ENCODE peak calls at places on chromosomes 12 and 14, in six cellular contexts. G is caudate nucleus; C is naive thymus-derived CD4-positive, alpha-beta T cell; V is uterus; Z is A549; L is neuronal stem cell. R is an unnamed sample.

GRCh38 chr14:103948442-103948841 is 6.1 kb upstream of the RD3L start:
- DNase-seq in G (no peak), C (no peak), V (no peak), Z (no peak), L (no peak), R (no peak)

GRCh38 chr12:19191563-19191962 is 62.0 kb downstream of the PLEKHA5 start:
- DNase-seq in G (no peak), C (no peak), V (no peak), Z (no peak), L (no peak), R (no peak)

GRCh38 chr14:21241218-21241819 is 27.9 kb downstream of the HNRNPC start:
- DNase-seq in G (no peak), C (no peak), V (no peak), Z (peak; percentile 25), L (no peak), R (no peak)

GRCh38 chr12:71071466-71072097 is 86.2 kb downstream of the TSPAN8 start:
- DNase-seq in G (no peak), C (no peak), V (no peak), Z (no peak), L (no peak), R (no peak)

GRCh38 chr14:69088523-69089445 is 64.1 kb downstream of the DCAF5 start:
- DNase-seq in G (no peak), C (no peak), V (no peak), Z (no peak), L (no peak), R (no peak)

GRCh38 chr14:30988509-30988908 is 36.9 kb upstream of the AP4S1 start:
- DNase-seq in G (no peak), C (no peak), V (no peak), Z (no peak), L (no peak), R (no peak)

GRCh38 chr12:92506460-92506859 is 196.3 kb upstream of the PLEKHG7 start:
- DNase-seq in G (no peak), C (no peak), V (no peak), Z (no peak), L (no peak), R (no peak)

GRCh38 chr12:104691661-104692334 is 235.1 kb downstream of the CHST11 start:
- DNase-seq in G (no peak), C (no peak), V (no peak), Z (no peak), L (no peak), R (no peak)

GRCh38 chr12:10668526-10668925 is 5.3 kb downstream of the STYK1 start:
- DNase-seq in G (no peak), C (no peak), V (no peak), Z (no peak), L (no peak), R (no peak)

GRCh38 chr12:69969011-69969410 is 144.0 kb downstream of the MYRFL start:
- DNase-seq in G (no peak), C (no peak), V (no peak), Z (no peak), L (no peak), R (no peak)

GRCh38 chr12:108338915-108339657 is at the start of gene CMKLR1:
- DNase-seq in G (no peak), C (no peak), V (peak; percentile 59), Z (no peak), L (no peak), R (no peak)

GRCh38 chr12:64577046-64577445 is 33.2 kb upstream of the RASSF3 start:
- DNase-seq in G (no peak), C (no peak), V (no peak), Z (no peak), L (no peak), R (no peak)

GRCh38 chr12:95995238-95996031 is 709 bp downstream of the HAL start:
- DNase-seq in G (no peak), C (no peak), V (no peak), Z (no peak), L (no peak), R (no peak)

GRCh38 chr12:106743270-106743988 is 31.1 kb upstream of the RIC8B start:
- DNase-seq in G (no peak), C (no peak), V (no peak), Z (no peak), L (peak; percentile 26), R (no peak)

GRCh38 chr12:101459642-101460346 is 15.3 kb upstream of the SPIC start:
- DNase-seq in G (no peak), C (no peak), V (no peak), Z (peak; percentile 93), L (no peak), R (peak; percentile 74)

GRCh38 chr12:107515446-107515958 is 170.1 kb upstream of the PWP1 start:
- DNase-seq in G (no peak), C (no peak), V (no peak), Z (peak; percentile 89), L (no peak), R (peak; percentile 93)

GRCh38 chr12:29710104-29710503 is 73.6 kb downstream of the TMTC1 start:
- DNase-seq in G (peak; percentile 43), C (no peak), V (no peak), Z (no peak), L (peak; percentile 62), R (no peak)

GRCh38 chr12:110613771-110614684 is at the start of gene TCTN1:
- DNase-seq in G (peak; percentile 97), C (peak; percentile 92), V (peak; percentile 96), Z (peak; percentile 95), L (peak; percentile 90), R (peak; percentile 51)

GRCh38 chr12:132343294-132343972 is 14.0 kb upstream of the GALNT9 start:
- DNase-seq in G (no peak), C (no peak), V (no peak), Z (no peak), L (no peak), R (no peak)

GRCh38 chr14:68424443-68425172 is 368.3 kb downstream of the ZFP36L1 start:
- DNase-seq in G (no peak), C (no peak), V (no peak), Z (no peak), L (no peak), R (no peak)

GRCh38 chr12:1863823-1864222 is 43.5 kb downstream of the LRTM2 start:
- DNase-seq in G (no peak), C (no peak), V (no peak), Z (no peak), L (no peak), R (no peak)

GRCh38 chr12:104573-105081 is 38.1 kb downstream of the IQSEC3 start:
- DNase-seq in G (no peak), C (peak; percentile 40), V (no peak), Z (no peak), L (no peak), R (no peak)

GRCh38 chr14:103849151-103850013 is 2.0 kb upstream of the PPP1R13B start:
- DNase-seq in G (no peak), C (no peak), V (no peak), Z (no peak), L (no peak), R (no peak)

GRCh38 chr12:53097207-53097563 is 282 bp upstream of the IGFBP6 start:
- DNase-seq in G (no peak), C (no peak), V (no peak), Z (no peak), L (no peak), R (no peak)

GRCh38 chr12:39145175-39145999 is 240.0 kb upstream of the CPNE8 start:
- DNase-seq in G (peak; percentile 40), C (no peak), V (peak; percentile 37), Z (peak; percentile 77), L (peak; percentile 11), R (no peak)

GRCh38 chr12:86265329-86265695 is 9.1 kb upstream of the MGAT4C start:
- DNase-seq in G (no peak), C (no peak), V (no peak), Z (no peak), L (no peak), R (no peak)
- H3K27ac ChIP-seq in G (no peak overlapping the region), C (no peak overlapping the region), V (no peak overlapping the region), Z (no peak overlapping the region), L (no peak overlapping the region), R (peak overlapping the region; percentile 53)

GRCh38 chr14:74573421-74574091 is 38.5 kb downstream of the LTBP2 start:
- DNase-seq in G (no peak), C (no peak), V (no peak), Z (no peak), L (no peak), R (no peak)
- H3K27ac ChIP-seq in G (no peak overlapping the region), C (no peak overlapping the region), V (peak overlapping the region; percentile 93), Z (peak overlapping the region; percentile 95), L (no peak overlapping the region), R (peak overlapping the region; percentile 100)

GRCh38 chr12:124622764-124623163 is 55.4 kb upstream of the NCOR2 start:
- DNase-seq in G (no peak), C (no peak), V (no peak), Z (no peak), L (no peak), R (no peak)

GRCh38 chr12:124621296-124621660 is 53.9 kb upstream of the NCOR2 start:
- DNase-seq in G (no peak), C (no peak), V (peak; percentile 85), Z (no peak), L (no peak), R (no peak)

GRCh38 chr12:124620606-124621295 is 53.3 kb upstream of the NCOR2 start:
- DNase-seq in G (no peak), C (no peak), V (no peak), Z (no peak), L (no peak), R (peak; percentile 87)

GRCh38 chr12:124623344-124623885 is 56.0 kb upstream of the NCOR2 start:
- DNase-seq in G (no peak), C (no peak), V (no peak), Z (no peak), L (no peak), R (no peak)

GRCh38 chr12:124622326-124622725 is 54.9 kb upstream of the NCOR2 start:
- DNase-seq in G (no peak), C (no peak), V (no peak), Z (no peak), L (no peak), R (no peak)
- H3K27ac ChIP-seq in G (no peak overlapping the region), C (no peak overlapping the region), V (no peak overlapping the region), Z (no peak overlapping the region), L (no peak overlapping the region), R (no peak overlapping the region)

GRCh38 chr14:89205137-89205740 is 211.8 kb downstream of the FOXN3 start:
- DNase-seq in G (no peak), C (no peak), V (no peak), Z (no peak), L (no peak), R (no peak)

GRCh38 chr14:89202413-89202812 is 214.6 kb downstream of the FOXN3 start:
- DNase-seq in G (no peak), C (no peak), V (no peak), Z (no peak), L (no peak), R (no peak)

GRCh38 chr14:89207925-89208328 is 209.1 kb downstream of the FOXN3 start:
- DNase-seq in G (no peak), C (no peak), V (no peak), Z (no peak), L (no peak), R (no peak)

GRCh38 chr14:89201645-89202044 is 215.4 kb downstream of the FOXN3 start:
- DNase-seq in G (no peak), C (no peak), V (no peak), Z (no peak), L (no peak), R (no peak)

DNA sequence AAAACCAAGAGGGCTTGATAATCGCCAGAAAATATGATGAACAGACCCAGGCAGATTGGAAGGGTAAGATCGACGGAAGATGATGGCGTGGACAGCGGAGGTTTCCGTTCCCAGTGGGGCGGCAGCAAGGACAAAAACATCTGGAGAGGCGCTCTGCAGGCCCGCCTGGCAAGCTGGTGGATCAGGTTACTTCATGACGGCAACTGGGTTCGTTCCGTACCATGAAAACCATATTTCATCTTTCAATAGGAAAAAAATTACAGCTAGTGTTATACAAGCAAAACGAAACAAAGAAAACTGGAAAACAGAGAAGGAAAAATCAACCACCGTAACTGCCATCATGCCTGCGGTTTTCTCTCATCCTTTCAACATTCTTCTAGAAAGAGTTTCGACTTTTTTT is 210.6 kb downstream of the FOXN3 start:
- DNase-seq in G (no peak), C (no peak), V (no peak), Z (no peak), L (no peak), R (no peak)
- H3K27ac ChIP-seq in G (no peak overlapping the region), C (no peak overlapping the region), V (no peak overlapping the region), Z (no peak overlapping the region), L (no peak overlapping the region), R (no peak overlapping the region)